ENCODE peak calls at places on chromosome 1, in nine cellular contexts. One of them, this sample, is unnamed.

GRCh38 chr1:189706594-189706993 is 771.1 kb downstream of the BRINP3 start:
- DNase-seq in Panc1: no peak
- DNase-seq in GM23338: no peak
- DNase-seq in A549: no peak
- DNase-seq in SK-N-SH: no peak
- DNase-seq in GM12878: no peak
- DNase-seq in HL-60: no peak
- DNase-seq in K562: no peak
- DNase-seq in HepG2: no peak
- DNase-seq in this sample: no peak

GRCh38 chr1:25936940-25937339 is 30.7 kb upstream of the STMN1 start:
- DNase-seq in Panc1: no peak
- DNase-seq in GM23338: no peak
- DNase-seq in A549: no peak
- DNase-seq in SK-N-SH: no peak
- DNase-seq in GM12878: no peak
- DNase-seq in HL-60: no peak
- DNase-seq in K562: no peak
- DNase-seq in HepG2: no peak
- DNase-seq in this sample: no peak

GRCh38 chr1:230273141-230273710 is 152.9 kb downstream of the PGBD5 start:
- DNase-seq in Panc1: no peak
- DNase-seq in GM23338: no peak
- DNase-seq in A549: no peak
- DNase-seq in SK-N-SH: no peak
- DNase-seq in GM12878: no peak
- DNase-seq in HL-60: no peak
- DNase-seq in K562: no peak
- DNase-seq in HepG2: no peak
- DNase-seq in this sample: no peak

GRCh38 chr1:113021430-113022085 is 51.4 kb upstream of the LRIG2 start:
- DNase-seq in Panc1: no peak
- DNase-seq in GM23338: no peak
- DNase-seq in A549: no peak
- DNase-seq in SK-N-SH: no peak
- DNase-seq in GM12878: no peak
- DNase-seq in HL-60: no peak
- DNase-seq in K562: no peak
- DNase-seq in HepG2: peak
- DNase-seq in this sample: no peak

GRCh38 chr1:193054169-193054675 is 4.9 kb downstream of the UCHL5 start:
- DNase-seq in Panc1: no peak
- DNase-seq in GM23338: no peak
- DNase-seq in A549: no peak
- DNase-seq in SK-N-SH: no peak
- DNase-seq in GM12878: no peak
- DNase-seq in HL-60: no peak
- DNase-seq in K562: no peak
- DNase-seq in HepG2: no peak
- DNase-seq in this sample: no peak

GRCh38 chr1:160375788-160376524 is 9.1 kb downstream of the NHLH1 start:
- DNase-seq in Panc1: no peak
- DNase-seq in GM23338: peak
- DNase-seq in A549: no peak
- DNase-seq in SK-N-SH: no peak
- DNase-seq in GM12878: no peak
- DNase-seq in HL-60: no peak
- DNase-seq in K562: peak
- DNase-seq in HepG2: peak
- DNase-seq in this sample: no peak

GRCh38 chr1:223401873-223402789 is 8.9 kb downstream of the CCDC185 start:
- DNase-seq in Panc1: no peak
- DNase-seq in GM23338: no peak
- DNase-seq in A549: peak
- DNase-seq in SK-N-SH: no peak
- DNase-seq in GM12878: no peak
- DNase-seq in HL-60: no peak
- DNase-seq in K562: peak
- DNase-seq in HepG2: no peak
- DNase-seq in this sample: peak

GRCh38 chr1:152159144-152159543 is at the start of gene RPTN:
- DNase-seq in Panc1: no peak
- DNase-seq in GM23338: no peak
- DNase-seq in A549: no peak
- DNase-seq in SK-N-SH: no peak
- DNase-seq in GM12878: no peak
- DNase-seq in HL-60: no peak
- DNase-seq in K562: no peak
- DNase-seq in HepG2: no peak
- DNase-seq in this sample: no peak

GRCh38 chr1:153612755-153613331 is at the start of gene S100A16:
- DNase-seq in Panc1: no peak
- DNase-seq in GM23338: peak
- DNase-seq in A549: peak
- DNase-seq in SK-N-SH: no peak
- DNase-seq in GM12878: no peak
- DNase-seq in HL-60: no peak
- DNase-seq in K562: peak
- DNase-seq in HepG2: no peak
- DNase-seq in this sample: peak

GRCh38 chr1:28800324-28800723 is 11.6 kb upstream of the OPRD1 start:
- DNase-seq in Panc1: no peak
- DNase-seq in GM23338: no peak
- DNase-seq in A549: no peak
- DNase-seq in SK-N-SH: no peak
- DNase-seq in GM12878: no peak
- DNase-seq in HL-60: no peak
- DNase-seq in K562: no peak
- DNase-seq in HepG2: no peak
- DNase-seq in this sample: no peak

GRCh38 chr1:36644556-36644955 is 161.8 kb upstream of the CSF3R start:
- DNase-seq in Panc1: no peak
- DNase-seq in GM23338: no peak
- DNase-seq in A549: no peak
- DNase-seq in SK-N-SH: no peak
- DNase-seq in GM12878: no peak
- DNase-seq in HL-60: no peak
- DNase-seq in K562: no peak
- DNase-seq in HepG2: no peak
- DNase-seq in this sample: no peak

GRCh38 chr1:64440423-64440822 is 29.5 kb upstream of the CACHD1 start:
- DNase-seq in Panc1: no peak
- DNase-seq in GM23338: no peak
- DNase-seq in A549: no peak
- DNase-seq in SK-N-SH: no peak
- DNase-seq in GM12878: no peak
- DNase-seq in HL-60: no peak
- DNase-seq in K562: no peak
- DNase-seq in HepG2: no peak
- DNase-seq in this sample: no peak

GRCh38 chr1:233518344-233518743 is 95.6 kb upstream of the KCNK1 start:
- DNase-seq in Panc1: no peak
- DNase-seq in GM23338: peak
- DNase-seq in A549: peak
- DNase-seq in SK-N-SH: peak
- DNase-seq in GM12878: no peak
- DNase-seq in HL-60: peak
- DNase-seq in K562: peak
- DNase-seq in HepG2: no peak
- DNase-seq in this sample: peak

DNA sequence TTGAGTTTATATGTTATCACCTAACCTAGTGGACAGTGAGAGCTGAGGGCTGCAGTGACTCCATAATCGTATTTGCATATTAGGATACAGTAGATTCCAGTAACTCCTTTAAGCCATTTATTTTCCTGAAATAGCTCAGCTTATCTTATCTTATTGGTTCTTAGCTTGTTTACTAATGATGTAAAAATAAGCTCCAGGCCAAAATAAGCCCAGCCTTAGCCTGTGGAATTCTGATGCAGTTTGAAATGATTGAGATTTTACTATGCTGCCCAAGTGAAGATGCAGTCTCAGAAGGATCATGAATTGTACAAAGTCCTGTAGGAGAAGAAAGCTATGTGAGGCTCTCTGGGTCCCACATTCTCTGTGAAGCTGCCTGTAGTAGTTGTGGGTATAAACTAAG is 18.2 kb downstream of the ATP1A1 start:
- DNase-seq in Panc1: no peak
- DNase-seq in GM23338: no peak
- DNase-seq in A549: no peak
- DNase-seq in SK-N-SH: no peak
- DNase-seq in GM12878: no peak
- DNase-seq in HL-60: no peak
- DNase-seq in K562: no peak
- DNase-seq in HepG2: no peak
- DNase-seq in this sample: no peak
- TF ChIP-seq REST in Panc1: no peak
- TF ChIP-seq REST in GM23338: no peak
- TF ChIP-seq REST in A549: no peak
- TF ChIP-seq REST in SK-N-SH: no peak
- TF ChIP-seq REST in GM12878: no peak
- TF ChIP-seq REST in HL-60: no peak
- TF ChIP-seq REST in K562: no peak
- TF ChIP-seq REST in HepG2: no peak
- TF ChIP-seq REST in this sample: no peak

DNA sequence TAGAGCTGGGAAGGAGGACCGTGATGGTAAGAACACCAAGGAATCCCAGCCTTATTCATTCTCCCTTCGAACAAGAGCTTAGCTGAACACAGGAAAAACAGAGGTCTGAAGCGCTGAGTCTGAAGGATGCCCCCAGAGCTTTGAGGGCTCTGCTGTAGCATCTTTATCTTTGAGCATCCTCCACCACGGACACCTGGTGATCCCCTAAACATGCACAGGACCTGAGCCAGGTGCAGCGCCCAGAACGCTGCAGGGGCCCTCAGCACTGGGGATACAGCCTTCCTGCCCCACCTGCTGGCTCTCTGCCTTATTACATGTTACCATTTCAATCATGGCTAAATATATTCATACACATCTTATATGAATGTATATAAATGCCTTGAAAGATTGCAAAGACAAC is 7.7 kb upstream of the GPATCH4 start:
- DNase-seq in Panc1: no peak
- DNase-seq in GM23338: peak
- DNase-seq in A549: no peak
- DNase-seq in SK-N-SH: peak
- DNase-seq in GM12878: no peak
- DNase-seq in HL-60: peak
- DNase-seq in K562: peak
- DNase-seq in HepG2: no peak
- DNase-seq in this sample: no peak
- TF ChIP-seq REST in Panc1: no peak
- TF ChIP-seq REST in GM23338: no peak
- TF ChIP-seq REST in A549: no peak
- TF ChIP-seq REST in SK-N-SH: no peak
- TF ChIP-seq REST in GM12878: no peak
- TF ChIP-seq REST in HL-60: no peak
- TF ChIP-seq REST in K562: no peak
- TF ChIP-seq REST in HepG2: no peak
- TF ChIP-seq REST in this sample: no peak

DNA sequence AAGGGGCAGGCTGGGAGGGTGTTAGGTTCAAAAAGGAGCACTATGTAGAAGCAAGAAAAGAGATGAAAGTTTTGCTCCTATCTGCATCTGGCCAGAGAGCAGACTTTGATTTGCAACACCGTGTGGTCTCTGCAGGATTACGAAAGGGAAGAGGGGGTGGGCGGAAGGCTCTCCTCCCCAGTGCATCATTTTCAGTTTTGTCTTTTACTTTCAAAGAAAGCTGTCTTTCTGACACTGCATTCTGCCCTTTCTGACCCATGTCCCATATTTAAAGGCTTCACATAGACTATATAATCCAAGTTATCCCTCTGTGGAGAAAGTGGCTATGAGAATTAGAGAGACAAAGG is 126.5 kb downstream of the RHOU start:
- DNase-seq in Panc1: no peak
- DNase-seq in GM23338: no peak
- DNase-seq in A549: no peak
- DNase-seq in SK-N-SH: no peak
- DNase-seq in GM12878: no peak
- DNase-seq in HL-60: no peak
- DNase-seq in K562: no peak
- DNase-seq in HepG2: no peak
- DNase-seq in this sample: no peak
- TF ChIP-seq REST in Panc1: no peak
- TF ChIP-seq REST in GM23338: no peak
- TF ChIP-seq REST in A549: no peak
- TF ChIP-seq REST in SK-N-SH: no peak
- TF ChIP-seq REST in GM12878: no peak
- TF ChIP-seq REST in HL-60: no peak
- TF ChIP-seq REST in K562: no peak
- TF ChIP-seq REST in HepG2: no peak
- TF ChIP-seq REST in this sample: no peak

GRCh38 chr1:209787551-209787950 is 3.2 kb upstream of the C1orf74 start:
- DNase-seq in Panc1: no peak
- DNase-seq in GM23338: no peak
- DNase-seq in A549: no peak
- DNase-seq in SK-N-SH: no peak
- DNase-seq in GM12878: no peak
- DNase-seq in HL-60: no peak
- DNase-seq in K562: no peak
- DNase-seq in HepG2: no peak
- DNase-seq in this sample: no peak
- TF ChIP-seq REST in Panc1: no peak
- TF ChIP-seq REST in GM23338: no peak
- TF ChIP-seq REST in A549: no peak
- TF ChIP-seq REST in SK-N-SH: no peak
- TF ChIP-seq REST in GM12878: no peak
- TF ChIP-seq REST in HL-60: no peak
- TF ChIP-seq REST in K562: no peak
- TF ChIP-seq REST in HepG2: no peak
- TF ChIP-seq REST in this sample: no peak

GRCh38 chr1:150992626-150993025 is 10.5 kb downstream of the ANXA9 start:
- DNase-seq in Panc1: no peak
- DNase-seq in GM23338: no peak
- DNase-seq in A549: no peak
- DNase-seq in SK-N-SH: no peak
- DNase-seq in GM12878: no peak
- DNase-seq in HL-60: no peak
- DNase-seq in K562: no peak
- DNase-seq in HepG2: no peak
- DNase-seq in this sample: no peak
- TF ChIP-seq REST in Panc1: no peak
- TF ChIP-seq REST in GM23338: no peak
- TF ChIP-seq REST in A549: no peak
- TF ChIP-seq REST in SK-N-SH: no peak
- TF ChIP-seq REST in GM12878: no peak
- TF ChIP-seq REST in HL-60: no peak
- TF ChIP-seq REST in K562: no peak
- TF ChIP-seq REST in HepG2: no peak
- TF ChIP-seq REST in this sample: no peak

DNA sequence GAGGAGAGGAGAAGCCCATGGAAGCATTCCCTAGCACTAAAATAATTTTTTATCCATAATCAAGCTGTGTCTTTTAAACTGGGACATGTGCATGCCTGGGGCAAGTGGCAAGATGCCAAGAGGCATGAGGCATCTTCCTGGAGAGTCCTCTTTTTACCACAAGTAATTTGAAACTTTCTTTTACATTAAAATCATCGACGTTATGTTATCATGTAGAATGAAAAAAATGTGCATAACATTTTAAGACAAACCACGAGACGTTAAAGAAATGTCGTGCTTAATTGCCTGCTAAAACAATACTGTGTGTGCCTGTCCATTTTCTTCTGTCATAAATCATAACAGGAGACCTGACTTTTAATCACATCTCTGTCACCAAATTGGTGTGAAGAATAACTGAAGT is 1.5 kb downstream of the STYXL2 start:
- DNase-seq in Panc1: no peak
- DNase-seq in GM23338: no peak
- DNase-seq in A549: no peak
- DNase-seq in SK-N-SH: peak
- DNase-seq in GM12878: no peak
- DNase-seq in HL-60: no peak
- DNase-seq in K562: no peak
- DNase-seq in HepG2: no peak
- DNase-seq in this sample: no peak
- TF ChIP-seq REST in Panc1: no peak
- TF ChIP-seq REST in GM23338: no peak
- TF ChIP-seq REST in A549: no peak
- TF ChIP-seq REST in SK-N-SH: no peak
- TF ChIP-seq REST in GM12878: no peak
- TF ChIP-seq REST in HL-60: no peak
- TF ChIP-seq REST in K562: no peak
- TF ChIP-seq REST in HepG2: no peak
- TF ChIP-seq REST in this sample: no peak

This sample was measured in HCT116.